ENCODE peak calls at places on chromosomes 12 and 14, in nine cellular contexts. B, O, R, I, Y, Z, E, M and A are unnamed samples.

GRCh38 chr12:66070378-66071120 is 60.0 kb downstream of the LLPH start:
- DNase-seq in I (no peak), M (no peak), R (no peak), Z (no peak), O (no peak), E (no peak), B (no peak), Y (no peak), A (no peak)

GRCh38 chr12:115004469-115005146 is 320.6 kb upstream of the TBX3 start:
- DNase-seq in E (no peak), Y (no peak), R (peak; percentile 75), Z (no peak), M (no peak), I (no peak), B (peak; percentile 70), O (peak; percentile 33), A (no peak)

GRCh38 chr12:68538722-68539614 is 71.7 kb upstream of the RAP1B start:
- DNase-seq in O (peak; percentile 30), E (no peak), Y (peak; percentile 27), R (no peak), M (peak; percentile 83), I (no peak), B (no peak), Z (peak; percentile 52), A (no peak)

GRCh38 chr12:44842669-44843068 is 33.4 kb downstream of the NELL2 start:
- DNase-seq in R (no peak), M (no peak), Z (no peak), B (no peak), O (no peak), I (no peak), E (no peak), Y (no peak), A (no peak)

GRCh38 chr12:120651821-120652220 is 11.4 kb downstream of the CABP1 start:
- DNase-seq in R (no peak), B (peak; percentile 49), E (no peak), M (no peak), O (no peak), I (no peak), Y (no peak), Z (no peak), A (no peak)

GRCh38 chr12:95218852-95219171 is 1.2 kb downstream of the VEZT start:
- DNase-seq in B (peak; percentile 51), E (peak; percentile 53), Z (no peak), I (no peak), R (no peak), Y (no peak), O (peak; percentile 40), M (no peak), A (no peak)

GRCh38 chr12:123928274-123928865 is 44.3 kb downstream of the CCDC92 start:
- DNase-seq in Y (no peak), R (no peak), I (no peak), Z (no peak), M (no peak), B (no peak), E (no peak), O (no peak), A (no peak)

GRCh38 chr14:50736932-50737419 is 68.9 kb upstream of the SAV1 start:
- DNase-seq in Z (no peak), R (peak; percentile 6), O (no peak), M (no peak), I (no peak), Y (no peak), B (no peak), E (no peak), A (no peak)

GRCh38 chr14:44955528-44955927 is 6.2 kb downstream of the KLHL28 start:
- DNase-seq in R (no peak), I (no peak), B (no peak), M (no peak), Y (no peak), Z (no peak), E (no peak), O (no peak), A (no peak)

GRCh38 chr12:109548258-109548657 is 25.0 kb downstream of the MMAB start:
- DNase-seq in B (no peak), I (no peak), R (no peak), O (no peak), E (no peak), M (no peak), Y (no peak), Z (no peak), A (no peak)

GRCh38 chr14:70707138-70708038 is 65.7 kb downstream of the TTC9 start:
- DNase-seq in R (no peak), M (no peak), Z (peak; percentile 26), Y (no peak), I (no peak), E (no peak), B (peak; percentile 32), O (peak; percentile 60), A (peak; percentile 67)

GRCh38 chr14:99441157-99441870 is 39.3 kb downstream of the SETD3 start:
- DNase-seq in Y (no peak), E (no peak), Z (no peak), R (no peak), M (no peak), O (no peak), B (peak; percentile 25), I (no peak), A (no peak)

GRCh38 chr14:101754893-101755292 is 6.6 kb upstream of the PPP2R5C start:
- DNase-seq in Z (no peak), B (no peak), Y (peak; percentile 9), O (no peak), M (no peak), I (no peak), R (no peak), E (no peak), A (no peak)

GRCh38 chr14:53109028-53109687 is 44.0 kb downstream of the DDHD1 start:
- DNase-seq in O (no peak), Z (no peak), I (no peak), B (no peak), E (no peak), M (no peak), Y (no peak), R (no peak), A (no peak)

GRCh38 chr12:92899388-92900001 is 29.6 kb downstream of the EEA1 start:
- DNase-seq in R (peak; percentile 33), O (peak; percentile 78), Y (peak; percentile 92), M (peak; percentile 83), Z (peak; percentile 62), B (peak; percentile 96), I (no peak), E (no peak), A (peak; percentile 54)
- TF ChIP-seq POLR2A in R (no peak), O (no peak), Y (no peak), M (no peak), Z (no peak), B (no peak), I (no peak), E (no peak), A (no peak)

DNA sequence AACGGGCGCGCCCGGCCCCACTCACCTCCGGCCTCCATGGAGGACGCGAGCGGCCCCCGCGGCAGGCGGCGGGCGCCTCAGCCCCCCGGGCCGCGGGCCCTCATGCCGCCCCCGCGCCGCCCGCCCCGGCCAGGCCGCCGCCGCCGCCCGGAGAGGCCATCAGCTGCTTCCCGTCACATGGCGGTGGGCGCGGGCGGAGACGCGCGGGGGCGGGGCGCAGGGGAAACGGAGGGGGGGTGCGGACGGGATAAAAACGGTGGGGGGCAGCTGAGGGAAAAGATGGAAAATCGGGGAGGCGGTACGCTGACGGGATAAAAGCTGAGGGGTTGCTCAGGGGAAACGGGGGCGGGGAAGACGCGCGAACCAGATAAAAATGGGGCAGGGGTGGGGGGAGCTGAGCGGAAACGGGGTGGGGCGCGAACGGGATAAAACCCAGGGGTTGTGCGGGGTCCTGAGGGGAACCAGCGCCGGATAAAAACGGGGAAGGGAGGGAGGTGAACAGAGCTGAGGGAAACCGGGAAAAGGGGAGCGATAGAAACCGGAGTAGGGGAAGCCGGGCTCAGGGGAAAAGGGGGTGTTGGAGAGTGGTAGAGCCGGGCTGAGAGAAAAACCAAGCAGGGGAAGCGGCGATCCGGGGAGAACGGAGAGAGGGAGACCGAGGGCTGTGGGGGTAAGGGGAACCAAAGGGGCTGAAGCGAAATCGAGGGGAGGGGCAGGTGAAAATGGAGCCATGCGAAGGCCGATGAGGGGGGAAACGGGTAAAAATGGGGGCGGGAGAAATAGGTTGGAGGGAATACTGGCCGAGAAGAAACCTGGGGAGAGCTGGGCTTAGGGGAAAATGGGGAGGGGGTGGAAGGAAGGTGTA is at the start of gene WSB2:
- DNase-seq in Y (peak; percentile 72), B (peak; percentile 49), Z (peak; percentile 87), E (peak; percentile 81), O (peak; percentile 64), R (peak; percentile 70), M (peak; percentile 89), I (peak; percentile 8), A (peak; percentile 35)
- TF ChIP-seq POLR2A in Y (no peak), B (peak; percentile 49), Z (no peak), E (no peak), O (no peak), R (no peak), M (no peak), I (no peak), A (peak; percentile 32)

DNA sequence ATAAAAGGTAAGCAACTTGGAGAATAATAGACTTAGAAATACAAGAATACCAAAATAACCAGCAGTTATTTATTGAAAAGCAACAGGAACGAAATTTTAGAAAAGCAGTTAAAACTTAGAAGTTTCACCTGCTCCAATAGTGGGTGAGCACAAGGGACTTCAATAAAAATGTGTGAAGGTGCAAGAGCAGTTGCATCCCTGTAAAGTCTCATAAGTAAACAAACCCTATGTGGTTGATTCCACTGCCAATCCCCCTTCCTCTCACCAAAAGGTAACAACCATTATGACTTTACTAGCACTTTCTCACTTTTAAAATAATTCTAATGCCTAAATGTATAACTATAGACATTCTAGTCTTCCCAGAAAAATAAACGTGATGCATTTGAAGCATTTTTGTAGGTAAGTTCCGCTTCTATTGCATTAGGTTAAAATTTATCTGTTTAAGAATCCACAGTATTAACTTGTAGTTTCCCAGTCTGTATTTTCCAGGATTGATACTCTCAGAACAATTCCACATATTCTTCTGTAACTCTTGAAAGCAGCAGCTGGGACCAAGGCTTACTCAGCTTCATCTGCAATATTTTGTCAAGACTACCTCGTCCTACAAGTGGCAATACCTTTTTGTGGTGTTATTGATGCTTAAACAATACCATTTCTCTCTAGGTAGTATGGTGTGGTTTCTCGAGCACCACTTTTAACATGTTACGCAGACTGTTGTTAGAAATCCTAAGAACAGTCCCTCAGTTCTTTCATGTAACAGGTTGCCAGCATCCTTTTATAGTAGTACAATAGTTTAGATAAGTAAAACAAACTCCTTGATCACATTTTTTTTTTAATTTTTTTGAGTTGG is 32.1 kb downstream of the HNRNPC start:
- DNase-seq in R (no peak), M (no peak), Z (no peak), I (no peak), O (no peak), E (no peak), B (no peak), Y (no peak), A (no peak)
- TF ChIP-seq POLR2A in R (no peak), M (no peak), Z (no peak), I (no peak), O (no peak), E (no peak), B (no peak), Y (no peak), A (no peak)

DNA sequence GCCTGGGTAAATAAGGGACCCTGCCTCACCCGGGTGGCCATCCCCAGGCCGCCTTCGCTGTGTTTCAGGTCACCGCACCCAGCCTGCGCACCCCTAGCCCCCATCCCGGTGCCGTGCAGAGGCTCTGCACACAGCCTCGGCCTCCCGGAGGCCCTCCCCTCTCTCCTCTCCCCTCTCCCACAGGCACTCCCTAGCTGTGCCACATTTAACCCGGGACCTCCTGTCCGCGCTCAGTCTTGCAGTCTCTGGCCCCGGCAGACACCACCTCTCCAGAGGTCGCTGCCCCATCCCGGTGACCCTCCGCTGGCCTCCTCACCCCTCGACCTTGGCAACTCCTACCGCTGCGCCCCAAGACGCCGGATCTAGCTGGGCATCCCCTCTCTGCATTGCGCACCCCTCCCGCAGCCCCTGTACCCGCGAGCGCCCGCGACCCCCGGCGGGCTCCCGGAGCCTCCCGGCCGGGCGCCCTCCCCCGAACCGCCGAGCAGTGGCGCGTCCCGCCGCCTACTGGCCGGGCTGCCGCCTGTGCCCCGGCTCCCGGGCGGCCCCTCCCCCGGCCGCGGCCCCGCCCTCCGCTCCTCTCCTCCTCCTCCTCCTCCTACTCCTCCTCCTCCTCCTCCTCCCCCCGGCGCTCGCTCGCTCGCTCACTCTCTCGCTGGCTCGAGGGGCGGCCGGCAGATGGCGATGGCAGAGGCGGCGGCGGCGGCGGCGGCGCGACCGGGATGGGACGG is 120.7 kb downstream of the AACS start:
- DNase-seq in M (peak; percentile 86), I (no peak), R (peak; percentile 59), B (peak; percentile 74), Z (peak; percentile 53), Y (peak; percentile 21), O (peak; percentile 23), E (peak; percentile 73), A (peak; percentile 80)
- TF ChIP-seq POLR2A in M (no peak), I (peak; percentile 49), R (peak; percentile 24), B (no peak), Z (no peak), Y (no peak), O (no peak), E (no peak), A (peak; percentile 26)